ENCODE peak calls at places on chromosome 19, in nine cellular contexts. R is DMS53; Y is activated CD4-positive, alpha-beta T cell treated with anti-CD3 and anti-CD28 coated beads, Interleukin-2, amount 10 ng/mL, durations not matched to agents 24 days and 14 days; V is stromal cell of bone marrow; C is WERI-Rb-1; G is ELR; O is stomach; A is stimulated activated CD4-positive, alpha-beta T cell treated with anti-CD3 and anti-CD28 coated beads, Interleukin-15, amount 100 ng/mL, for 24 hours; B is T-helper 2 cell. H is an unnamed sample.

GRCh38 chr19:49058592-49058991 is 1.0 kb upstream of the CGB7 start:
- DNase-seq in C (peak), R (peak), B (no peak), O (no peak), V (no peak), A (peak), Y (peak), G (peak), H (peak)

GRCh38 chr19:43504426-43505185 is at the start of gene PHLDB3:
- DNase-seq in C (peak), G (no peak), Y (peak), O (peak), V (no peak), B (peak), R (peak), A (peak), H (peak)

GRCh38 chr19:7238091-7238490 is 56.1 kb downstream of the INSR start:
- DNase-seq in A (no peak), B (no peak), V (no peak), Y (no peak), G (no peak), C (no peak), R (no peak), O (no peak), H (no peak)

GRCh38 chr19:33175156-33175782 is 18.9 kb upstream of the LRP3 start:
- DNase-seq in R (no peak), O (no peak), B (no peak), Y (no peak), C (no peak), G (no peak), V (no peak), A (no peak), H (no peak)

GRCh38 chr19:35430382-35431146 is 17.5 kb upstream of the FFAR2 start:
- DNase-seq in Y (no peak), G (no peak), C (no peak), V (no peak), R (no peak), B (no peak), O (no peak), A (no peak), H (peak)

GRCh38 chr19:16627194-16627927 is 643 bp downstream of the MED26 start:
- DNase-seq in V (no peak), C (no peak), B (no peak), Y (peak), G (peak), O (no peak), A (peak), R (peak), H (no peak)

GRCh38 chr19:45250832-45251451 is at the start of gene MARK4:
- DNase-seq in R (peak), O (peak), B (peak), G (peak), V (peak), A (peak), Y (peak), C (peak), H (peak)

GRCh38 chr19:44575116-44575700 is 38.2 kb upstream of the IGSF23 start:
- DNase-seq in C (no peak), A (no peak), B (no peak), Y (no peak), R (no peak), G (peak), V (no peak), O (no peak), H (no peak)

GRCh38 chr19:1483979-1484428 is 5.0 kb upstream of the C19orf25 start:
- DNase-seq in Y (no peak), B (no peak), C (no peak), G (no peak), R (no peak), V (no peak), O (no peak), A (no peak), H (no peak)

GRCh38 chr19:7427944-7428343 is 60.9 kb downstream of the PEX11G start:
- DNase-seq in B (no peak), O (no peak), R (no peak), A (no peak), Y (no peak), G (peak), V (no peak), C (no peak), H (no peak)

GRCh38 chr19:39199025-39199424 is 2.3 kb downstream of the NCCRP1 start:
- DNase-seq in R (peak), C (peak), G (peak), O (peak), A (no peak), V (peak), Y (no peak), B (no peak), H (no peak)

GRCh38 chr19:7781157-7781556 is 18.1 kb downstream of the CLEC4M start:
- DNase-seq in G (peak), Y (no peak), A (no peak), B (no peak), V (no peak), C (no peak), R (no peak), O (no peak), H (no peak)

GRCh38 chr19:23305555-23305954 is 55.4 kb upstream of the ZNF724 start:
- DNase-seq in R (peak), V (no peak), Y (no peak), G (peak), A (no peak), B (no peak), C (peak), O (no peak), H (no peak)

GRCh38 chr19:17933414-17934129 is 757 bp downstream of the CCDC124 start:
- DNase-seq in Y (peak), R (peak), G (peak), O (no peak), V (no peak), C (no peak), B (no peak), A (no peak), H (no peak)

GRCh38 chr19:6402834-6403608 is 10.1 kb upstream of the GTF2F1 start:
- DNase-seq in V (peak), C (no peak), R (peak), O (no peak), Y (no peak), B (no peak), A (no peak), G (peak), H (no peak)

GRCh38 chr19:13103961-13104847 is 1.5 kb upstream of the LYL1 start:
- DNase-seq in R (peak), Y (peak), V (no peak), A (peak), B (peak), C (peak), O (peak), G (no peak), H (no peak)

GRCh38 chr19:3046621-3047306 is 15.5 kb downstream of the TLE5 start:
- DNase-seq in O (no peak), R (peak), V (no peak), A (no peak), C (peak), Y (no peak), B (no peak), G (no peak), H (peak)

GRCh38 chr19:29524912-29525870 is 603 bp upstream of the VSTM2B start:
- DNase-seq in Y (peak), G (no peak), O (no peak), V (no peak), A (peak), B (no peak), R (no peak), C (no peak), H (no peak)

GRCh38 chr19:10815969-10816635 is 19.9 kb downstream of the TMED1 start:
- DNase-seq in B (no peak), O (no peak), C (no peak), V (peak), Y (no peak), G (peak), A (no peak), R (no peak), H (no peak)

GRCh38 chr19:38142176-38143035 is 81.6 kb downstream of the DPF1 start:
- DNase-seq in O (peak), B (no peak), Y (peak), G (peak), V (peak), R (peak), C (peak), A (peak), H (no peak)

GRCh38 chr19:12668937-12669271 is 2.3 kb downstream of the WDR83 start:
- DNase-seq in V (peak), C (peak), B (peak), G (peak), R (peak), A (peak), Y (peak), O (peak), H (peak)

GRCh38 chr19:3095375-3096191 is 1.4 kb downstream of the GNA11 start:
- DNase-seq in A (peak), B (peak), V (no peak), O (no peak), Y (peak), G (peak), C (no peak), R (no peak), H (no peak)

GRCh38 chr19:5006201-5006600 is 37.3 kb downstream of the KDM4B start:
- DNase-seq in Y (no peak), B (no peak), G (peak), R (no peak), C (no peak), O (no peak), V (no peak), A (no peak), H (no peak)

GRCh38 chr19:18225702-18226468 is at the start of gene PDE4C:
- DNase-seq in Y (no peak), R (peak), C (no peak), A (no peak), B (no peak), O (no peak), V (no peak), G (peak), H (no peak)

GRCh38 chr19:47111682-47112165 is 1.9 kb downstream of the ZC3H4 start:
- DNase-seq in V (no peak), A (no peak), R (peak), O (no peak), Y (no peak), B (no peak), G (no peak), C (no peak), H (no peak)

GRCh38 chr19:34145741-34146202 is 26.5 kb upstream of the LSM14A start:
- DNase-seq in O (peak), V (peak), G (peak), R (peak), B (no peak), Y (peak), A (peak), C (peak), H (peak)

GRCh38 chr19:6527893-6528543 is 2.8 kb upstream of the TNFSF9 start:
- DNase-seq in Y (no peak), V (no peak), A (no peak), C (no peak), B (no peak), R (no peak), O (no peak), G (no peak), H (no peak)

GRCh38 chr19:29645491-29645867 is 19.8 kb upstream of the PLEKHF1 start:
- DNase-seq in R (no peak), A (no peak), C (no peak), V (no peak), Y (no peak), B (no peak), O (no peak), G (no peak), H (no peak)

GRCh38 chr19:52226652-52227051 is 36.8 kb downstream of the PPP2R1A start:
- DNase-seq in R (no peak), Y (no peak), A (peak), C (no peak), G (no peak), O (no peak), B (no peak), V (no peak), H (no peak)

GRCh38 chr19:11377756-11378155 is 3.3 kb downstream of the SWSAP1 start:
- DNase-seq in G (peak), O (no peak), B (no peak), Y (no peak), A (no peak), V (no peak), C (no peak), R (no peak), H (no peak)

GRCh38 chr19:19105365-19106060 is 32.8 kb downstream of the TMEM161A start:
- DNase-seq in B (no peak), A (peak), R (peak), Y (no peak), G (peak), V (no peak), C (no peak), O (peak), H (peak)

GRCh38 chr19:14383898-14384669 is 2.8 kb downstream of the ADGRE5 start:
- DNase-seq in R (peak), B (no peak), A (peak), V (peak), G (peak), C (no peak), Y (peak), O (no peak), H (no peak)

GRCh38 chr19:46945668-46946067 is 74.0 kb upstream of the NPAS1 start:
- DNase-seq in C (no peak), V (peak), R (no peak), G (no peak), A (no peak), B (no peak), Y (no peak), O (no peak), H (no peak)

GRCh38 chr19:51318687-51319675 is 7.5 kb downstream of the IGLON5 start:
- DNase-seq in R (no peak), C (no peak), B (no peak), V (no peak), A (no peak), G (no peak), Y (no peak), O (no peak), H (no peak)

GRCh38 chr19:33246729-33247440 is 21.2 kb upstream of the SLC7A10 start:
- DNase-seq in G (no peak), B (no peak), R (no peak), A (no peak), Y (no peak), C (no peak), V (no peak), O (no peak), H (no peak)

GRCh38 chr19:7862413-7862951 is 11.7 kb downstream of the PRR36 start:
- DNase-seq in G (peak), O (peak), C (no peak), Y (peak), V (no peak), B (peak), A (peak), R (peak), H (peak)

GRCh38 chr19:33408538-33408937 is 35.0 kb downstream of the CEBPG start:
- DNase-seq in C (no peak), R (no peak), A (no peak), V (no peak), O (no peak), B (no peak), G (no peak), Y (no peak), H (no peak)

GRCh38 chr19:18086590-18087138 is at the start of gene IL12RB1:
- DNase-seq in O (peak), A (peak), V (no peak), Y (peak), R (peak), C (no peak), G (peak), B (no peak), H (no peak)

H was measured in prostate gland.